ENCODE peak calls at places on chromosomes 11 and 22, in ten cellular contexts. S is spleen, J is upper lobe of left lung, X is transverse colon, D is vagina, U is HCT116, G is stomach, H is GM23338, M is SK-N-SH, B is sigmoid colon. O is an unnamed sample.

GRCh38 chr11:132909016-132909606 is 623.2 kb downstream of the OPCML start:
- DNase-seq in S (no peak), J (no peak), X (no peak), D (no peak), U (no peak), G (no peak), H (no peak), M (no peak), B (no peak), O (no peak)

GRCh38 chr11:111097191-111097590 is 148.3 kb upstream of the POU2AF2 start:
- DNase-seq in S (no peak), J (peak; percentile 60), X (peak; percentile 11), D (no peak), U (peak; percentile 3), G (peak; percentile 44), H (peak; percentile 56), M (no peak), B (no peak), O (no peak)

GRCh38 chr11:203945-204586 is 3.1 kb downstream of the BET1L start:
- DNase-seq in S (no peak), J (no peak), X (no peak), D (peak; percentile 83), U (no peak), G (peak; percentile 16), H (no peak), M (no peak), B (peak; percentile 58), O (no peak)

GRCh38 chr11:113176971-113177370 is 137.4 kb upstream of the TTC12 start:
- DNase-seq in S (no peak), J (no peak), X (no peak), D (no peak), U (no peak), G (no peak), H (no peak), M (no peak), B (no peak), O (no peak)

GRCh38 chr11:66653123-66653522 is 14.6 kb downstream of the RBM4 start:
- DNase-seq in S (no peak), J (no peak), X (no peak), D (no peak), U (no peak), G (no peak), H (no peak), M (no peak), B (no peak), O (no peak)

GRCh38 chr11:76033699-76034098 is 172.6 kb downstream of the WNT11 start:
- DNase-seq in S (no peak), J (no peak), X (no peak), D (no peak), U (no peak), G (no peak), H (no peak), M (no peak), B (no peak), O (no peak)

GRCh38 chr22:44130076-44130711 is 50.5 kb upstream of the PARVG start:
- DNase-seq in S (peak; percentile 18), J (no peak), X (no peak), D (no peak), U (no peak), G (no peak), H (no peak), M (peak; percentile 61), B (peak; percentile 33), O (no peak)

GRCh38 chr22:35538801-35539321 is 1.8 kb upstream of the RASD2 start:
- DNase-seq in S (no peak), J (no peak), X (peak; percentile 49), D (no peak), U (peak; percentile 33), G (no peak), H (peak; percentile 81), M (peak; percentile 65), B (no peak), O (no peak)

GRCh38 chr22:45150139-45150538 is 13.6 kb upstream of the NUP50 start:
- DNase-seq in S (no peak), J (no peak), X (no peak), D (peak; percentile 58), U (no peak), G (no peak), H (no peak), M (no peak), B (no peak), O (no peak)

GRCh38 chr11:57648791-57649735 is 649 bp downstream of the YPEL4 start:
- DNase-seq in S (no peak), J (no peak), X (no peak), D (no peak), U (no peak), G (no peak), H (peak; percentile 76), M (peak; percentile 57), B (peak; percentile 67), O (no peak)

GRCh38 chr22:33329398-33329797 is 271.2 kb upstream of the SYN3 start:
- DNase-seq in S (no peak), J (no peak), X (peak; percentile 44), D (no peak), U (no peak), G (no peak), H (no peak), M (no peak), B (no peak), O (no peak)

GRCh38 chr11:77636738-77637344 is 753 bp downstream of the CLNS1A start:
- DNase-seq in S (no peak), J (no peak), X (no peak), D (no peak), U (no peak), G (no peak), H (peak; percentile 15), M (peak; percentile 35), B (no peak), O (no peak)

GRCh38 chr11:2964782-2965181 is 27.3 kb downstream of the NAP1L4 start:
- DNase-seq in S (no peak), J (no peak), X (no peak), D (no peak), U (no peak), G (no peak), H (no peak), M (no peak), B (no peak), O (no peak)
- H3K36me3 ChIP-seq in S (peaks cover 5% of the 10 kb centered on the region), J (peaks cover 88% of the 10 kb centered on the region), X (no peaks in the 10 kb centered on the region), D (peaks cover 76% of the 10 kb centered on the region), U (peaks cover 64% of the 10 kb centered on the region), G (peaks cover 76% of the 10 kb centered on the region), H (peaks cover 63% of the 10 kb centered on the region), M (peaks cover 67% of the 10 kb centered on the region), B (peaks cover 91% of the 10 kb centered on the region), O (peaks cover 42% of the 10 kb centered on the region)

GRCh38 chr22:42090596-42091445 is at the start of gene NDUFA6:
- DNase-seq in S (peak; percentile 100), J (peak; percentile 100), X (peak; percentile 99), D (peak; percentile 99), U (peak; percentile 98), G (peak; percentile 99), H (peak; percentile 99), M (peak; percentile 91), B (peak; percentile 100), O (peak; percentile 93)
- TF ChIP-seq POLR2AphosphoS5 in S (peak; percentile 99), J (peak; percentile 95), X (peak; percentile 99), D (peak; percentile 99), U (peak; percentile 89), G (peak; percentile 99), H (peak; percentile 94), M (no peak), B (peak; percentile 98), O (peak; percentile 79)

GRCh38 chr11:65436412-65437032 is 13.9 kb downstream of the NEAT1 start:
- DNase-seq in S (no peak), J (peak; percentile 34), X (peak; percentile 19), D (no peak), U (no peak), G (peak; percentile 24), H (no peak), M (no peak), B (peak; percentile 62), O (no peak)

GRCh38 chr11:65437436-65438227 is 15.0 kb downstream of the NEAT1 start:
- DNase-seq in S (no peak), J (no peak), X (peak; percentile 10), D (no peak), U (no peak), G (peak; percentile 26), H (no peak), M (no peak), B (peak; percentile 66), O (no peak)

GRCh38 chr11:65434667-65435179 is 12.1 kb downstream of the NEAT1 start:
- DNase-seq in S (no peak), J (no peak), X (peak; percentile 7), D (no peak), U (no peak), G (no peak), H (no peak), M (no peak), B (peak; percentile 52), O (no peak)

GRCh38 chr11:65435330-65435931 is 12.8 kb downstream of the NEAT1 start:
- DNase-seq in S (peak; percentile 32), J (peak; percentile 24), X (peak; percentile 23), D (no peak), U (no peak), G (no peak), H (no peak), M (no peak), B (peak; percentile 68), O (no peak)

DNA sequence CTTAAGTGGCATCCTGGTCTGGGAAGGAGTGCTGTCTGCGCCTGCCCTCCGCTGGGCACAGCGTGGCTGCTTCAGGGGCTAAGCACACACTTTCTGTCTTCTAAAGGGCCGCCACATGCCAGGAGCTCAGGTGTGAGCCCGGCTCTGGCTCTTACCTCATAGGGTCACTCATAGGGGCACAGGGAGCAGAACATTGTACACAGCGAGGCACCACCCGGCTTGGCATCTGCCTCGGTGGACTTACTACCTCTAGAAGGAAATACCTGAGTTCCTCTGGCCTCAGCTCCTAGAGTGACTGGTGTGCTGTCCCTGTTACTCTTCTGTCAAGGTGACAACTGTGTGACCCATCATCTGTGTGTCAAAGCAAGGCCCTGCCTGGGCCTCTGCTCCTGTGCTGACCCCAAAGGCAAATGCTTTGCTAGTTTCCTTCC is 13.4 kb downstream of the NEAT1 start:
- DNase-seq in S (peak; percentile 68), J (peak; percentile 56), X (peak; percentile 40), D (no peak), U (no peak), G (peak; percentile 49), H (no peak), M (no peak), B (peak; percentile 79), O (no peak)
- H3K36me3 ChIP-seq in S (no peaks in the 10 kb centered on the region), J (peaks cover 34% of the 10 kb centered on the region), X (no peaks in the 10 kb centered on the region), D (peaks cover 52% of the 10 kb centered on the region), U (no peaks in the 10 kb centered on the region), G (peaks cover 49% of the 10 kb centered on the region), H (no peaks in the 10 kb centered on the region), M (peaks cover 96% of the 10 kb centered on the region), B (peaks cover 96% of the 10 kb centered on the region), O (peaks cover 8% of the 10 kb centered on the region)

GRCh38 chr11:118908931-118909618 is 16.7 kb downstream of the BCL9L start:
- DNase-seq in S (peak; percentile 74), J (peak; percentile 72), X (peak; percentile 71), D (no peak), U (no peak), G (peak; percentile 72), H (peak; percentile 80), M (peak; percentile 89), B (peak; percentile 97), O (no peak)
- TF ChIP-seq POLR2AphosphoS5 in S (peak; percentile 66), J (peak; percentile 63), X (peak; percentile 74), D (no peak), U (peak; percentile 73), G (peak; percentile 55), H (peak; percentile 9), M (peak; percentile 89), B (peak; percentile 89), O (peak; percentile 77)

O was measured in Panc1.